ENCODE peak calls at places on chromosomes 13 and 19, in nine cellular contexts. M, S, N, O, I, A, V, Z and Y are unnamed samples.

GRCh38 chr13:109816112-109816978 is 30.0 kb upstream of the IRS2 start:
- DNase-seq in N (peak; percentile 46), O (no peak), M (no peak), I (no peak), S (no peak), V (no peak), A (peak; percentile 70), Z (no peak), Y (no peak)

GRCh38 chr19:18587561-18587960 is 1.0 kb upstream of the REX1BD start:
- DNase-seq in V (no peak), N (no peak), Z (no peak), S (no peak), A (no peak), I (no peak), O (no peak), M (no peak), Y (no peak)

GRCh38 chr13:102897371-102898138 is 51.7 kb downstream of the ERCC5 start:
- DNase-seq in A (no peak), S (no peak), M (no peak), Z (no peak), O (no peak), V (no peak), I (no peak), N (no peak), Y (no peak)

GRCh38 chr19:916645-917322 is 349 bp upstream of the KISS1R start:
- DNase-seq in A (peak; percentile 46), N (no peak), V (no peak), M (no peak), S (no peak), Z (no peak), O (no peak), I (peak; percentile 61), Y (no peak)

GRCh38 chr13:30866692-30867669 is 39.1 kb upstream of the MEDAG start:
- DNase-seq in N (no peak), Z (no peak), A (no peak), M (no peak), O (no peak), V (no peak), S (no peak), I (no peak), Y (no peak)

GRCh38 chr13:42048625-42049453 is at the start of gene DGKH:
- DNase-seq in Z (peak; percentile 33), O (peak; percentile 75), S (no peak), N (peak; percentile 80), M (peak; percentile 71), I (peak; percentile 78), V (peak; percentile 78), A (peak; percentile 85), Y (no peak)

GRCh38 chr13:110403315-110403714 is 96.2 kb downstream of the COL4A2 start:
- DNase-seq in Z (no peak), I (no peak), N (no peak), M (peak; percentile 49), A (no peak), O (no peak), V (no peak), S (peak; percentile 87), Y (peak; percentile 83)

GRCh38 chr19:10007366-10007765 is 2.9 kb downstream of the COL5A3 start:
- DNase-seq in S (no peak), N (no peak), M (peak; percentile 19), I (no peak), O (no peak), V (no peak), Z (no peak), A (peak; percentile 16), Y (no peak)

GRCh38 chr19:48501446-48501960 is 10.1 kb downstream of the LMTK3 start:
- DNase-seq in Z (no peak), A (peak; percentile 81), O (peak; percentile 68), M (no peak), N (peak; percentile 93), I (peak; percentile 93), V (no peak), S (no peak), Y (no peak)

GRCh38 chr19:35719402-35720162 is 1.8 kb downstream of the KMT2B start:
- DNase-seq in A (no peak), S (no peak), M (no peak), Z (no peak), N (no peak), O (no peak), V (no peak), I (no peak), Y (no peak)

GRCh38 chr13:32267836-32268439 is 47.2 kb downstream of the ZAR1L start:
- DNase-seq in Z (peak; percentile 51), A (peak; percentile 60), V (no peak), S (no peak), I (peak; percentile 55), M (no peak), O (peak; percentile 68), N (peak; percentile 58), Y (no peak)

GRCh38 chr19:55473613-55474012 is 2.8 kb upstream of the ZNF628 start:
- DNase-seq in Z (no peak), S (no peak), O (no peak), I (no peak), V (no peak), M (no peak), N (no peak), A (no peak), Y (no peak)

DNA sequence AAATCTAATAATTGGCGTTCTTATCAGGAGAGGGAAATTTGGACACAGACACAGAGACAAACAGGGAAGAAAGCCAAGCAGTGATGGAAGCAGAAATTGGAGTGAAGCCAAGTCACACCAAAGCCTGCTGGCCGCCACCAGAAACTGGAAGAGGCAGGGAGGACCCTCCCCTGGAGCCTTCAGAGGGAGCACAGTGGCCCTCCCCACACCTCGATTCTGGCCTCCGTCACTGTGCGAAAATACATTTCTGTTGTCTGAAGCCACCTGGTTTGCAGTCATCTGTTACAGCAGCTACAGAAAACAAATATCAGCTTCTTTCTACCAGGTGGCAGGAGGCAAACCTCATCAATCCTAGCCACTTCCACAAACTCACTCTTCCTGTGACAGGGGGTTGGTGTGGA is 8.3 kb upstream of the TLE6 start:
- DNase-seq in M (peak; percentile 69), O (no peak), V (peak; percentile 65), S (no peak), N (no peak), Z (no peak), I (peak; percentile 59), A (peak; percentile 83), Y (no peak)
- TF ChIP-seq CTCF in M (no peak), O (no peak), V (no peak), S (no peak), N (no peak), Z (no peak), I (no peak), A (no peak), Y (no peak)

GRCh38 chr13:113192279-113192678 is 16.2 kb downstream of the PCID2 start:
- DNase-seq in A (no peak), S (no peak), N (no peak), V (peak; percentile 61), O (no peak), M (peak; percentile 43), Z (no peak), I (no peak), Y (no peak)

GRCh38 chr13:113196970-113197737 is 11.3 kb downstream of the PCID2 start:
- DNase-seq in O (no peak), A (no peak), M (no peak), N (no peak), V (no peak), Z (no peak), S (no peak), I (no peak), Y (no peak)

GRCh38 chr13:113192902-113193301 is 15.6 kb downstream of the PCID2 start:
- DNase-seq in M (peak; percentile 86), S (no peak), V (peak; percentile 85), Z (no peak), O (no peak), A (no peak), I (no peak), N (peak; percentile 56), Y (peak; percentile 37)

DNA sequence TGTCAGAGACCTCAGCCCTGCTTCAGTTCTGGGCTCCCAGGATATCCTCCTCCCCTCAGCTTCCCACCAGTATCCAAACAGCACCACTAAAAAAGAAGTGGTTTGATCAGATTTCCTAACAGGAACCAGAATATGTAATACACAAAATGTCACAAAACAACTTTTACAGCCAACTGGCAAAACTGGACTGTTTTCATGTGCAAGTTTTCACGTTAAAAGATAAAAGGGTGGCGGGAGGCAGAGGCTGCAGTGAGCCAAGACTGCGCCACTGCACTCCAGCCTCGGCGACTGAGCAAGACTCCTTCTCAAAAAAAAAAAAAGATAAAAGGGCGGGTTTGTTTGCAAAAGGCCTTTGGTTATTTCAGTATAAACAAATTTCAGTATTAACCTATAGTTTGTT is 13.1 kb downstream of the PCID2 start:
- DNase-seq in O (no peak), A (peak; percentile 50), Z (no peak), V (no peak), I (no peak), M (no peak), N (no peak), S (no peak), Y (no peak)
- TF ChIP-seq CTCF in O (no peak), A (no peak), Z (no peak), V (no peak), I (no peak), M (no peak), N (no peak), S (no peak), Y (no peak)

GRCh38 chr13:44048326-44048725 is 168.6 kb downstream of the LACC1 start:
- DNase-seq in V (peak; percentile 25), A (no peak), M (peak; percentile 26), S (no peak), Z (no peak), N (no peak), I (no peak), O (no peak), Y (no peak)
- TF ChIP-seq CTCF in V (no peak), A (no peak), M (peak; percentile 25), S (no peak), Z (no peak), N (no peak), I (no peak), O (no peak), Y (no peak)

GRCh38 chr13:29707876-29708543 is 112.5 kb upstream of the SLC7A1 start:
- DNase-seq in M (peak; percentile 62), A (peak; percentile 69), N (peak; percentile 52), S (no peak), Z (peak; percentile 21), O (peak; percentile 63), I (no peak), V (peak; percentile 34), Y (no peak)
- TF ChIP-seq CTCF in M (peak; percentile 82), A (peak; percentile 63), N (peak; percentile 71), S (peak; percentile 76), Z (peak; percentile 82), O (peak; percentile 40), I (peak; percentile 17), V (peak; percentile 65), Y (peak; percentile 83)

GRCh38 chr19:13430790-13431582 is 75.3 kb downstream of the CACNA1A start:
- DNase-seq in Z (peak; percentile 51), O (peak; percentile 56), A (peak; percentile 47), V (peak; percentile 49), S (no peak), M (peak; percentile 51), I (peak; percentile 17), N (peak; percentile 25), Y (no peak)
- TF ChIP-seq CTCF in Z (peak; percentile 96), O (peak; percentile 60), A (peak; percentile 11), V (peak; percentile 87), S (peak; percentile 88), M (peak; percentile 91), I (peak; percentile 44), N (peak; percentile 90), Y (peak; percentile 94)